ENCODE peak calls at places on chromosome 9, in six cellular contexts. G is effector memory CD8-positive, alpha-beta T cell; A is smooth muscle cell of the brain vasculature; F is brain microvascular endothelial cell; I is cardiac fibroblast; S is cerebellar cortex. B is an unnamed sample.

GRCh38 chr9:107768224-107768623 is 278.7 kb upstream of the KLF4 start:
- DNase-seq in S (no peak), F (no peak), G (no peak), I (no peak), A (no peak), B (no peak)

GRCh38 chr9:107249131-107249533 is 33.9 kb upstream of the RAD23B start:
- DNase-seq in I (peak; percentile 46), G (no peak), F (no peak), A (peak; percentile 18), S (peak; percentile 19), B (no peak)

GRCh38 chr9:121651295-121652036 is at the start of gene DAB2IP:
- DNase-seq in A (no peak), G (no peak), F (no peak), S (peak; percentile 85), I (no peak), B (no peak)

GRCh38 chr9:34171753-34172535 is 6.9 kb upstream of the UBAP1 start:
- DNase-seq in F (no peak), I (no peak), A (no peak), G (peak; percentile 11), S (no peak), B (no peak)

GRCh38 chr9:99365233-99365980 is 143.3 kb downstream of the SEC61B start:
- DNase-seq in I (peak; percentile 50), F (peak; percentile 66), G (no peak), S (no peak), A (no peak), B (no peak)

GRCh38 chr9:127796225-127796813 is 6.4 kb upstream of the FPGS start:
- DNase-seq in I (no peak), S (no peak), A (no peak), G (no peak), F (no peak), B (no peak)

GRCh38 chr9:36258989-36259315 is 704 bp upstream of the GNE start:
- DNase-seq in I (no peak), F (no peak), G (no peak), A (no peak), S (peak; percentile 30), B (peak; percentile 88)

GRCh38 chr9:33923998-33924701 is 107.2 kb downstream of the UBE2R2 start:
- DNase-seq in S (no peak), G (no peak), I (no peak), F (no peak), A (no peak), B (no peak)

GRCh38 chr9:71774917-71775316 is 6.6 kb upstream of the CEMIP2 start:
- DNase-seq in S (no peak), A (no peak), G (no peak), F (no peak), I (no peak), B (no peak)

GRCh38 chr9:131271506-131271931 is 4.8 kb downstream of the FAM78A start:
- DNase-seq in I (no peak), F (no peak), G (no peak), A (no peak), S (no peak), B (no peak)

GRCh38 chr9:76403352-76403751 is 9.1 kb upstream of the RFK start:
- DNase-seq in A (peak; percentile 44), F (peak; percentile 60), S (peak; percentile 58), G (peak; percentile 4), I (peak; percentile 92), B (no peak)

GRCh38 chr9:122978586-122978985 is 37.8 kb downstream of the RABGAP1 start:
- DNase-seq in A (no peak), I (peak; percentile 24), S (no peak), F (no peak), G (no peak), B (no peak)

GRCh38 chr9:3401556-3401955 is 124.2 kb downstream of the RFX3 start:
- DNase-seq in S (peak; percentile 69), G (no peak), A (no peak), I (no peak), F (no peak), B (no peak)

GRCh38 chr9:33415152-33416038 is 13.0 kb upstream of the AQP7 start:
- DNase-seq in I (peak; percentile 52), A (no peak), S (peak; percentile 58), G (peak; percentile 90), F (peak; percentile 35), B (no peak)

GRCh38 chr9:81410201-81410600 is 279.1 kb downstream of the TLE1 start:
- DNase-seq in S (no peak), G (no peak), A (peak; percentile 24), I (peak; percentile 87), F (peak; percentile 80), B (no peak)

GRCh38 chr9:136312436-136312835 is 8.5 kb upstream of the CCDC187 start:
- DNase-seq in S (peak; percentile 29), A (no peak), G (no peak), I (peak; percentile 34), F (no peak), B (no peak)

GRCh38 chr9:3277200-3277599 is 248.6 kb downstream of the RFX3 start:
- DNase-seq in I (no peak), S (no peak), G (no peak), A (no peak), F (no peak), B (no peak)

GRCh38 chr9:91771864-91772263 is 178.2 kb downstream of the ROR2 start:
- DNase-seq in S (no peak), F (no peak), G (no peak), I (no peak), A (no peak), B (no peak)

GRCh38 chr9:10050016-10050415 is 562.8 kb downstream of the PTPRD start:
- DNase-seq in F (peak; percentile 16), A (no peak), I (no peak), G (no peak), S (peak; percentile 17), B (no peak)

GRCh38 chr9:113737414-113738271 is 138.5 kb upstream of the ZNF618 start:
- DNase-seq in S (peak; percentile 61), I (peak; percentile 80), A (peak; percentile 35), F (peak; percentile 63), G (peak; percentile 7), B (no peak)

GRCh38 chr9:134055981-134056461 is 11.8 kb downstream of the BRD3 start:
- DNase-seq in S (peak; percentile 89), F (no peak), G (no peak), A (no peak), I (peak; percentile 66), B (no peak)

GRCh38 chr9:113808391-113809191 is 67.5 kb upstream of the ZNF618 start:
- DNase-seq in I (peak; percentile 88), S (no peak), F (peak; percentile 65), G (no peak), A (peak; percentile 13), B (no peak)

GRCh38 chr9:6076856-6077255 is 61.4 kb upstream of the RANBP6 start:
- DNase-seq in I (peak; percentile 79), G (no peak), F (no peak), A (no peak), S (no peak), B (no peak)

GRCh38 chr9:127536499-127536898 is 75.6 kb upstream of the STXBP1 start:
- DNase-seq in I (no peak), S (no peak), A (no peak), G (no peak), F (no peak), B (no peak)

GRCh38 chr9:27276182-27277030 is 20.5 kb downstream of the EQTN start:
- DNase-seq in G (no peak), A (peak; percentile 51), S (peak; percentile 75), I (peak; percentile 81), F (peak; percentile 44), B (no peak)

GRCh38 chr9:16203735-16204573 is 651.1 kb downstream of the CCDC171 start:
- DNase-seq in A (no peak), I (no peak), G (no peak), S (no peak), F (no peak), B (no peak)

GRCh38 chr9:89525673-89526374 is 27.9 kb upstream of the SEMA4D start:
- DNase-seq in I (no peak), S (no peak), A (no peak), F (no peak), G (no peak), B (no peak)

GRCh38 chr9:68905129-68905528 is 108.8 kb downstream of the PRKACG start:
- DNase-seq in A (no peak), S (no peak), G (no peak), F (no peak), I (no peak), B (no peak)

GRCh38 chr9:127162046-127162445 is 39.6 kb upstream of the ANGPTL2 start:
- DNase-seq in A (no peak), F (no peak), G (no peak), I (no peak), S (no peak), B (no peak)

GRCh38 chr9:112174965-112175795 is at the start of gene SUSD1:
- DNase-seq in I (no peak), A (no peak), F (no peak), G (peak; percentile 29), S (no peak), B (no peak)

GRCh38 chr9:107175039-107175438 is 108.0 kb upstream of the RAD23B start:
- DNase-seq in G (no peak), A (no peak), S (no peak), I (peak; percentile 52), F (peak; percentile 20), B (no peak)

GRCh38 chr9:112659906-112660305 is 58.0 kb downstream of the INIP start:
- DNase-seq in I (no peak), S (no peak), G (no peak), F (no peak), A (no peak), B (no peak)

GRCh38 chr9:131398204-131398603 is 4.3 kb downstream of the PRRC2B start:
- DNase-seq in F (no peak), S (peak; percentile 60), I (no peak), A (no peak), G (peak; percentile 61), B (no peak)

GRCh38 chr9:3498691-3499090 is 27.1 kb downstream of the RFX3 start:
- DNase-seq in I (peak; percentile 77), F (peak; percentile 82), G (no peak), A (no peak), S (no peak), B (no peak)

GRCh38 chr9:16514131-16514530 is 356.3 kb downstream of the BNC2 start:
- DNase-seq in G (no peak), A (no peak), S (no peak), I (no peak), F (no peak), B (no peak)

GRCh38 chr9:123162359-123163345 is 105.7 kb downstream of the STRBP start:
- DNase-seq in I (no peak), F (no peak), G (no peak), A (no peak), S (no peak), B (no peak)